ENCODE peak calls at places on chromosomes 5 and 9, in ten cellular contexts. U is A549, D is AG04450, S is bronchial epithelial cell, L is omental fat pad, R is progenitor cell of endocrine pancreas, I is psoas muscle, T is left ventricle myocardium inferior, F is AG04449, Z is OCI-LY7. M is an unnamed sample.

GRCh38 chr5:63125862-63126261 is 547.2 kb downstream of the LRRC70 start:
- DNase-seq in U (peak; percentile 28), D (no peak), S (peak; percentile 72), L (no peak), R (no peak), I (no peak), T (no peak), F (no peak), Z (peak; percentile 8), M (no peak)

GRCh38 chr5:141783599-141784296 is 94.5 kb downstream of the PCDH1 start:
- DNase-seq in U (no peak), D (no peak), S (peak; percentile 87), L (no peak), R (no peak), I (no peak), T (no peak), F (no peak), Z (no peak), M (no peak)

GRCh38 chr5:126003309-126003708 is 419.9 kb upstream of the GRAMD2B start:
- DNase-seq in U (no peak), D (peak; percentile 42), S (peak; percentile 11), L (no peak), R (no peak), I (no peak), T (peak; percentile 50), F (peak; percentile 65), Z (no peak), M (no peak)

GRCh38 chr5:76579166-76579765 is 43.9 kb downstream of the F2RL2 start:
- DNase-seq in U (no peak), D (no peak), S (peak; percentile 83), L (no peak), R (no peak), I (no peak), T (no peak), F (no peak), Z (no peak), M (no peak)

GRCh38 chr5:97042981-97043380 is 99.4 kb downstream of the LIX1 start:
- DNase-seq in U (no peak), D (no peak), S (peak; percentile 14), L (no peak), R (no peak), I (no peak), T (no peak), F (no peak), Z (no peak), M (no peak)

GRCh38 chr5:95940758-95941682 is 20.6 kb downstream of the ELL2 start:
- DNase-seq in U (no peak), D (no peak), S (no peak), L (no peak), R (no peak), I (no peak), T (no peak), F (no peak), Z (no peak), M (no peak)

GRCh38 chr5:9351535-9351934 is 194.3 kb downstream of the SEMA5A start:
- DNase-seq in U (no peak), D (no peak), S (no peak), L (no peak), R (no peak), I (no peak), T (no peak), F (no peak), Z (no peak), M (no peak)

GRCh38 chr9:5899292-5899691 is 8.6 kb downstream of the MLANA start:
- DNase-seq in U (no peak), D (no peak), S (no peak), L (no peak), R (no peak), I (no peak), T (no peak), F (no peak), Z (peak; percentile 5), M (no peak)

GRCh38 chr9:35236692-35237091 is 74.9 kb downstream of the UNC13B start:
- DNase-seq in U (no peak), D (no peak), S (no peak), L (no peak), R (no peak), I (no peak), T (no peak), F (no peak), Z (no peak), M (no peak)

GRCh38 chr9:124527781-124528180 is 20.6 kb upstream of the NR5A1 start:
- DNase-seq in U (no peak), D (no peak), S (no peak), L (no peak), R (no peak), I (no peak), T (no peak), F (no peak), Z (no peak), M (no peak)

GRCh38 chr5:109865636-109866035 is 175.9 kb downstream of the MAN2A1 start:
- DNase-seq in U (no peak), D (peak; percentile 93), S (peak; percentile 90), L (no peak), R (no peak), I (no peak), T (no peak), F (peak; percentile 72), Z (no peak), M (no peak)

GRCh38 chr5:66891184-66891925 is 295.2 kb downstream of the MAST4 start:
- DNase-seq in U (no peak), D (no peak), S (peak; percentile 99), L (no peak), R (no peak), I (no peak), T (no peak), F (no peak), Z (no peak), M (no peak)

GRCh38 chr5:25851301-25851700 is 1187.1 kb downstream of the CDH9 start:
- DNase-seq in U (no peak), D (no peak), S (no peak), L (no peak), R (no peak), I (no peak), T (no peak), F (no peak), Z (no peak), M (no peak)

DNA sequence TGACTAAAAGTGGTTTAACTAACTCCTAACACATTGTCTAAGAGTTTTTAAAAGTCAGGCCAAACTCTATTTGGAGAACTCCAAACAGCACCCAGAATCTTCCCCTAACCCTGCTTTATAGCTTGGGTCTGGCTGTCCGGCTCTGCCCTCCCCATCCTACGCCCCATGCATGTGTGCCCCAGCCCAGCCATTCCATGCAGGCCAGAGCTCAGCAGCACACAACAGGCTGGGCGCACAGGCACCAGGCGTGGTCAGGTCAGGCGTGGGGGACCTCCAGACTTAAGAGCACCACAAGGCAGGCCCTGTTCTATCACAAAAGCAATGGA is 31.1 kb downstream of the SHB start:
- DNase-seq in U (no peak), D (no peak), S (no peak), L (no peak), R (no peak), I (no peak), T (no peak), F (no peak), Z (no peak), M (no peak)
- TF ChIP-seq CTCF in U (no peak), D (no peak), S (no peak), L (no peak), R (no peak), I (no peak), T (no peak), F (no peak), Z (no peak), M (no peak)

DNA sequence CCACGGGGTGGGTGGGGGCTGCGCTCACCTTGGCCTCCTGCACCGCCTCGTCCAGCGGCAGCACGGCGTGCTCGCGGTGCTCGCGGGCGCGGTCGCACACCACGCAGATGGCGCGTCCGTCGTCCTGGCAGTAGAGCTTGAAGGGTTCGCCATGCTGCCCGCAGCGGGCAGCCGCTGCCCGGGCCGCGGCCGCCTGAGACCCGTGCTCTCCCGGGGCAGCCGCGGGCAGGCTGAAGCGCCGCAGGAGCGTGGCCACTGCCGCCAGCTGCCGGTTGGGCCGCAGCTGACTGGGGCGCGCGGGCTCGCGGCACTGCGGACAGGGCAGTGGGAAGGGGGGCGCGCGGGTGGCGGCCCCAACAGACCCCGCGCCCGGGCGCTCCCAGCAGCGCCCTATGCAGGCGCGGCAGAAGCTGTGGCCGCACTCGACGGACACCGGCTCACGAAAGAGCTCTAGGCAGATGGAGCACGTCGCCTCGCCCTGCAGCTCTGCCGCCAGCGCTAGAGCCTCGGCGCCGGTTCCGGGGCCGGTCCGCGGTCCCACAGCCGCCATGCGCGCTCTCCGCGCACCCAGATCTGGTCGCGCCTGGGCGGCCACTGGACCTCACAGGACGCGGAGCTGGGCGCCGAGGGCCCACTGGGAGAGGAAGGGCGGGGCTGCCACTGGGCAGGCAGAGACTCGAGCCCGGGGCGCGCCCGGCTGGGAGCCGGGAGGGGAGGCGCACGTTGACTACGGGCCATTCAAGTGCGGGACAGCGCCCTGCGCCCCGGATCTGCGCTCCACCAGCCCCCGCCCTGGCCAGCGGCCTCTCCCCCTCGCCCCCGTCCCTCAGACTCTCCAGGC is at the start of gene TRIM7:
- DNase-seq in U (peak; percentile 65), D (no peak), S (peak; percentile 49), L (no peak), R (peak; percentile 37), I (peak; percentile 79), T (peak; percentile 69), F (no peak), Z (no peak), M (no peak)
- TF ChIP-seq CTCF in U (no peak), D (no peak), S (no peak), L (no peak), R (no peak), I (no peak), T (no peak), F (no peak), Z (no peak), M (no peak)

GRCh38 chr9:21965401-21965951 is 28.7 kb downstream of the CDKN2A start:
- DNase-seq in U (no peak), D (peak; percentile 37), S (peak; percentile 62), L (no peak), R (peak; percentile 40), I (peak; percentile 52), T (no peak), F (no peak), Z (no peak), M (no peak)
- TF ChIP-seq CTCF in U (no peak), D (peak; percentile 81), S (peak; percentile 80), L (no peak), R (peak; percentile 59), I (no peak), T (peak; percentile 21), F (peak; percentile 86), Z (no peak), M (peak; percentile 23)

DNA sequence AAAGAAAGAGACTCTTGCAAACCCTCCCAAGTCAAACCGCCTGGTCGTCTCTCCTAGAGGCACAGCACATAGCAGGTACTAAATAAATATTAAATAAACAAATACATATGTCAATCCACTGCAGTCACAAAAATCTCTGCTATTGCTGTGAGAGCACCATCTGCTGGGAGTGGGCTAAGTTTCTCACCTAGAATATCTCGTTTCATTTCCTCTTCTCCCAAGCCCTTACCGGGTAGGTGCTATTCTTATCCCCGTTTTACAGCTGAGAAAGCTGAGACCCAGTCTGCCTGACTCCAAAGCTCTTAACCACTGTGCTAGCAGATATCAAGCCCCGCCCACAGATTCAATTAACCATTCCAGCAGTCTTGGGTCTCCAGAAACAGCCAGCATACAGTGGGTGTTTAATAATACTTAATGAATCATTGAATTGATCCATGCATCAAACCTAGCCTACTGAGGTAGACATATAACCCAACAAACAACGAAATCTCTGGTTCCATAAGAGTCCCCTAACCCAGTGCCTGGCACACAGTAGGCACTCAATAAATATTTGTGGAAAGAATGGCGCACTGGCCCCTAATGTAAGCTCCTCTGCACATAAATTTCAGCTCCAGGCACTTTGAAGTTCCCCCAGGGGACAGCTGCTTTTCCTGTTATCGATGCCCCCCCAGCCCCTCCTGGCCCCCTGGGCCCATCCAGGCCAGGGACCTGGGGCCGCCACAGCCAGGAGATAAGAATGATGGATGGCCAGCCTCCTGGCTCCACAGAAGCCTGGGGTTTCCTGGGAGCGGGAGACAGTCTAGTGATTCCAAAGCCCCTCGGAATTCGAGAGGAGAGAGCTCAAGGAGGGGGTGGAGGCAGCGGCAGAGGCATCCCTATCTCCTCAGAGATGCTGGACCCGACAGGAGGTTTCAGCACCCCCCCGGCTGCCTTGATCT is 98.1 kb upstream of the HAND1 start:
- DNase-seq in U (no peak), D (no peak), S (peak; percentile 4), L (no peak), R (no peak), I (no peak), T (no peak), F (no peak), Z (peak; percentile 79), M (no peak)
- TF ChIP-seq CTCF in U (peak; percentile 49), D (no peak), S (no peak), L (no peak), R (no peak), I (no peak), T (no peak), F (no peak), Z (peak; percentile 79), M (no peak)